ENCODE peak calls at places on chromosome 7, in five cellular contexts. D is thoracic aorta, R is neural crest cell, F is neural progenitor cell, U is A673. B is an unnamed sample.

GRCh38 chr7:128734777-128735342 is 4.3 kb upstream of the CALU start:
- DNase-seq in D (no peak), R (no peak), F (no peak), U (no peak), B (peak; percentile 20)

GRCh38 chr7:130436253-130436652 is 4.6 kb downstream of the CEP41 start:
- DNase-seq in D (no peak), R (no peak), F (no peak), U (no peak), B (no peak)

GRCh38 chr7:19491821-19492452 is 216.9 kb downstream of the POLR1F start:
- DNase-seq in D (no peak), R (no peak), F (peak; percentile 18), U (peak; percentile 37), B (peak; percentile 52)

GRCh38 chr7:115749924-115750323 is 280.6 kb downstream of the TFEC start:
- DNase-seq in D (no peak), R (no peak), F (no peak), U (no peak), B (no peak)

GRCh38 chr7:30800785-30801252 is 29.6 kb downstream of the MINDY4 start:
- DNase-seq in D (no peak), R (peak; percentile 30), F (peak; percentile 79), U (peak; percentile 80), B (peak; percentile 83)

GRCh38 chr7:11831727-11832495 is at the start of gene THSD7A:
- DNase-seq in D (no peak), R (peak; percentile 55), F (peak; percentile 78), U (peak; percentile 66), B (peak; percentile 70)

GRCh38 chr7:124762611-124763143 is 2.9 kb downstream of the GPR37 start:
- DNase-seq in D (no peak), R (no peak), F (no peak), U (no peak), B (no peak)

GRCh38 chr7:22647451-22648257 is 79.3 kb upstream of the IL6 start:
- DNase-seq in D (no peak), R (no peak), F (no peak), U (peak; percentile 7), B (no peak)

GRCh38 chr7:130290745-130291144 is 2.2 kb upstream of the CPA4 start:
- DNase-seq in D (no peak), R (no peak), F (no peak), U (no peak), B (no peak)

DNA sequence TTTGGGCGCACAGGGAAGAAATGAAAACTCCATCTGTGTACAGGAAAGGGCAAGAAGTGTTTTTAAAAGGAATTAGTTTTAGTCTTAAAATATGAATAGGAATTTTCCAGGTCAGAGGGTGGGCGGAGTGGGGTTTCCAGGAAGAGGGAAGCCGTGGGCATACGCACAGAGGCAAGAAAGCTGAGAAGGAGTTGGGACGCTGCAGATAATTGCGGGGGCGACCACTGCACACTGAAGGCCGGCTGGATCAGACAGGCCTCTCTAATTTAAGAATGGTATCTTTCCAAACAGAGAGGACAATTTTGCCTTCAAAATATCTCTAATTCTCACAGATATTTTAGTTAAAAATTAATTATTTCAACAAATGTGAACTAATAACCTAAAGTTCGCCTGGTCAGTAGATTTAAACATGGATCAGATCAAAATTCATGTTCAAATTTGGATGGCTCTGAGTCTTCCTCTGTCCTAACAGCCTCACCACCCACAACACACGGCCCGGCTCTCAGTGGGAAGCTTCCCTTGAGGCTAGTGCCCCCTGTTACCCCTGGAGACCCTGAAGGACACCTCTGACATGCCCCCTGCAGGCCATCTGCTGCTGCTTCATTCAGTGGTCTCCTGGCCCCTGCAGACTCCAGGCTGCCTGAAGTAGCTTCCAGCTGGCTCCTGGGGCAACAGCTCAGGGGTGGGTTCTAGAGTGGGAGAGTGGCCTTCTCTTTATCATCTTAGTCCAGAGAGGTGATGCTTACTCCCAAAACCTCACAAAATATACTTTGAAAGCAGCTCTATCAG is 189.3 kb upstream of the INHBA start:
- DNase-seq in D (no peak), R (peak; percentile 4), F (peak; percentile 28), U (no peak), B (peak; percentile 84)
- TF ChIP-seq CTCF in D (no peak), R (no peak), F (peak; percentile 43), U (peak; percentile 37), B (peak; percentile 76)

DNA sequence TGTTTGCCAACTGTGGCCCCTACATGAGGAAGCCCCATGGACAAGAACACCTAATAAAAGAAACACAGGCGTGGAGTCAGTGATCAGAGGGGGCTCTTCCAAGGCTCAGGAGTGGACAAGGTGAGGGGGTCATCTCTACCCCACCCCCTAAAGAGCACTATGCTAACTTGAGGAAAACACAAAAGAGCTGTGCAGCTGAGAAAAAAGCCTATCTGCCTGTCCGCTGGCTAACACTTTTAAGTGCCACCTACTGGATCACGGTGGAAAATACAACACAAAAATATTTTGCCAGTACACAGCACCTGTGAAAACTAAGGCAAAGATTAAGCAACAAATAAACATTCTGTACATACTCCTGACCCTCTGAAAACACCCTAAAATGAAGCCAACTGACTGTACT is 53.1 kb upstream of the COBL start:
- DNase-seq in D (no peak), R (peak; percentile 4), F (peak; percentile 56), U (no peak), B (peak; percentile 21)
- TF ChIP-seq CTCF in D (no peak), R (peak; percentile 65), F (peak; percentile 61), U (peak; percentile 20), B (peak; percentile 38)

DNA sequence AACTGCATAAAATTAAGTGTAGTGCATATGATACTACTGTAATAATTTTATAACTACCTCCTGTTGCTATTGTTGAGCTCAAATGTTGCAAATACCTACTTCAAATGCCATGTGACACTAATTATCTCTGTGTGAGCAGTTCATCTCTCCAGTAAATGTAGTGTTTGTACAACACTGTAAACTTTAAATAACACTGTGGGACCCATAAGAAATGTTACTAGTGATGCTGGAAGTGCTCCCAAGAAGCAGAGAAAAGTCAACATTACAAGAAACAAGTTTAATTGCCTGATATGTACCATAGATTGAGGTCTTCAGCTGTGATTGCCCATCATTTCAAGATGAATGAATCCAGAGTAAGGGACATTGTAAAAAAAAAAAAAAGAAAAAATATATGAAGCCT is 39.9 kb downstream of the RALA start:
- DNase-seq in D (no peak), R (no peak), F (no peak), U (no peak), B (no peak)
- TF ChIP-seq CTCF in D (no peak), R (no peak), F (no peak), U (no peak), B (no peak)

DNA sequence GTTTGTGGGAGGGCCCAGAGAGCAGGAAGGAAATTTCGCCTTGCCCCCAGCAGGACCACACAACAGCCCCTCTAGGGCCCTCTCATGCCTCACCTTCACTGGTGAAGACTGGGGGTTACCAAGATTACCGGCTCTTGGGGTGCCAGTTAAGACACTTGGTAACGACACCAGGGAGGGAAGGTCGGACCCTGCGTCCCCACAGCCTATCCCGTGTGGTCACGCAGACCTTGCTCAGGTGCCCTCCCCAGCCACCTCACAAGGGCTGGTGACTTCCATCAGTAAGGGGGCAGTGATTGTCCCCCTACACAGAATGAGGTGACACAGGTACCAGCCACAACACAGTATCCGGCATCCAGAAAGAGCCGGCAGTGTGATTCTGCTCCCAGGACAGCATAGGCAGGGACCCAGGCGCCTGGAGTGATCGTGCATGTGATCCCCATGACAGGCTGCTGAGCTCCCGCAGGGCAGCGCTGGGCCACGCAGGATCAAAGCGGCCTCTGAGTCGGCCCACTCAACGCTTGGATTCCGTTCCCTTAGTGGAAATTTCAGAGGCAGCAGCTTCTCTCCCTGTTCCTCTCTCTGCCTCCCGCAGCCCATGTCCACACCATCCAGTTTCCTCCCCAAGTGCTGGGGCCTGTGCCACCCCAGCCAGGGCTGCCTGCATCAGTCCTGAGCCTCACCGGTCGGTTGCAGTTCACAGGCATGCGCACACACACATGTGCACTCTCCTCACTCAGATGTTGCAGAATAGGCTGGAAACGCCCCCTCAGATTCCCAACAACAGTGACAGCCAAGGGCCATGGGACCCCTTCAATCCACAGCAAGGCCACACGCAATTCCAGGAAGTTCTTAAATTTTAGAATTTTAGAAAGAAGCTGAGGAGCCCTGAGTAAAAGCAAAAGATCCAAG is 35.8 kb downstream of the CAMK2B start:
- DNase-seq in D (peak; percentile 1), R (no peak), F (no peak), U (no peak), B (no peak)
- TF ChIP-seq CTCF in D (no peak), R (no peak), F (no peak), U (no peak), B (no peak)

B was measured in NB4.